ENCODE peak calls at places on chromosomes 7 and 10, in nine cellular contexts. Y, Q, O, N, P, I, K, J and X are unnamed samples.
A peak's percentile ranks its signal among the peaks of the same experiment; 100 is the strongest.

GRCh38 chr10:132619927-132620326 is 82.3 kb downstream of the INPP5A start:
- DNase-seq in Y (no peak), Q (no peak), O (no peak), N (no peak), P (no peak), I (no peak), K (no peak), J (no peak), X (no peak)

GRCh38 chr7:39413866-39414668 is 152.1 kb upstream of the YAE1 start:
- DNase-seq in Y (no peak), Q (peak; percentile 73), O (no peak), N (peak; percentile 32), P (no peak), I (peak; percentile 28), K (no peak), J (no peak), X (no peak)

GRCh38 chr7:1357601-1358271 is 101.5 kb downstream of the MICALL2 start:
- DNase-seq in Y (no peak), Q (peak; percentile 19), O (no peak), N (no peak), P (peak; percentile 24), I (no peak), K (no peak), J (no peak), X (no peak)

GRCh38 chr7:150951181-150951520 is 27.0 kb downstream of the KCNH2 start:
- DNase-seq in Y (no peak), Q (no peak), O (no peak), N (no peak), P (peak; percentile 22), I (no peak), K (no peak), J (no peak), X (no peak)

GRCh38 chr10:12507165-12507870 is 158.0 kb downstream of the CAMK1D start:
- DNase-seq in Y (no peak), Q (no peak), O (no peak), N (peak; percentile 15), P (no peak), I (no peak), K (no peak), J (peak; percentile 16), X (no peak)

GRCh38 chr7:130804156-130804708 is 70.2 kb upstream of the KLF14 start:
- DNase-seq in Y (no peak), Q (peak; percentile 52), O (no peak), N (no peak), P (no peak), I (no peak), K (no peak), J (no peak), X (no peak)

GRCh38 chr7:130982160-130982638 is 248.2 kb upstream of the KLF14 start:
- DNase-seq in Y (no peak), Q (peak; percentile 53), O (no peak), N (no peak), P (no peak), I (no peak), K (no peak), J (no peak), X (no peak)

GRCh38 chr7:896346-897075 is 20.2 kb downstream of the GET4 start:
- DNase-seq in Y (no peak), Q (no peak), O (no peak), N (no peak), P (no peak), I (no peak), K (no peak), J (no peak), X (no peak)

GRCh38 chr7:157411580-157411979 is 74.8 kb downstream of the DNAJB6 start:
- DNase-seq in Y (no peak), Q (no peak), O (no peak), N (no peak), P (peak; percentile 75), I (no peak), K (no peak), J (no peak), X (no peak)

GRCh38 chr7:127251458-127252379 is 1.0 kb downstream of the GRM8 start:
- DNase-seq in Y (no peak), Q (no peak), O (no peak), N (peak; percentile 35), P (no peak), I (peak; percentile 12), K (no peak), J (no peak), X (no peak)

GRCh38 chr10:1968257-1969025 is 231.1 kb upstream of the ADARB2 start:
- DNase-seq in Y (no peak), Q (no peak), O (no peak), N (no peak), P (no peak), I (no peak), K (no peak), J (no peak), X (no peak)

GRCh38 chr10:112000466-112000865 is 183.1 kb downstream of the GPAM start:
- DNase-seq in Y (no peak), Q (no peak), O (no peak), N (no peak), P (no peak), I (no peak), K (no peak), J (peak; percentile 80), X (no peak)

GRCh38 chr7:108026647-108027046 is 23.7 kb upstream of the LAMB1 start:
- DNase-seq in Y (no peak), Q (peak; percentile 43), O (no peak), N (no peak), P (no peak), I (no peak), K (no peak), J (no peak), X (no peak)

GRCh38 chr7:98745722-98746318 is 124.0 kb downstream of the TMEM130 start:
- DNase-seq in Y (peak; percentile 75), Q (peak; percentile 83), O (no peak), N (peak; percentile 76), P (peak; percentile 72), I (peak; percentile 87), K (peak; percentile 65), J (no peak), X (peak; percentile 35)

GRCh38 chr7:159022238-159022993 is 122.3 kb downstream of the VIPR2 start:
- DNase-seq in Y (no peak), Q (peak; percentile 76), O (no peak), N (no peak), P (peak; percentile 26), I (no peak), K (no peak), J (peak; percentile 59), X (peak; percentile 33)

GRCh38 chr7:4850262-4850795 is 11.5 kb downstream of the PAPOLB start:
- DNase-seq in Y (no peak), Q (no peak), O (no peak), N (no peak), P (no peak), I (no peak), K (no peak), J (no peak), X (no peak)

GRCh38 chr7:107047902-107048782 is 3.6 kb downstream of the PRKAR2B start:
- DNase-seq in Y (no peak), Q (no peak), O (no peak), N (no peak), P (no peak), I (no peak), K (no peak), J (no peak), X (no peak)

GRCh38 chr7:149444260-149444659 is 16.6 kb downstream of the ZNF777 start:
- DNase-seq in Y (peak; percentile 18), Q (no peak), O (no peak), N (peak; percentile 3), P (no peak), I (no peak), K (no peak), J (no peak), X (no peak)

GRCh38 chr7:43618073-43618472 is 35.2 kb downstream of the STK17A start:
- DNase-seq in Y (no peak), Q (no peak), O (no peak), N (no peak), P (no peak), I (no peak), K (no peak), J (no peak), X (no peak)

GRCh38 chr10:95506056-95506737 is 55.0 kb downstream of the SORBS1 start:
- DNase-seq in Y (no peak), Q (no peak), O (no peak), N (no peak), P (no peak), I (no peak), K (no peak), J (no peak), X (no peak)
- H3K27ac ChIP-seq in Y (no peak overlapping the region), Q (no peak overlapping the region), O (peak overlapping the region; percentile 89), N (no peak overlapping the region), P (no peak overlapping the region), I (no peak overlapping the region), K (no peak overlapping the region), J (peak overlapping the region; percentile 82), X (peak overlapping the region; percentile 92)

GRCh38 chr10:104732222-104732621 is 91.1 kb downstream of the SORCS3 start:
- DNase-seq in Y (no peak), Q (no peak), O (no peak), N (no peak), P (no peak), I (no peak), K (no peak), J (no peak), X (no peak)
- H3K27ac ChIP-seq in Y (no peak overlapping the region), Q (no peak overlapping the region), O (no peak overlapping the region), N (no peak overlapping the region), P (no peak overlapping the region), I (no peak overlapping the region), K (no peak overlapping the region), J (no peak overlapping the region), X (no peak overlapping the region)

DNA sequence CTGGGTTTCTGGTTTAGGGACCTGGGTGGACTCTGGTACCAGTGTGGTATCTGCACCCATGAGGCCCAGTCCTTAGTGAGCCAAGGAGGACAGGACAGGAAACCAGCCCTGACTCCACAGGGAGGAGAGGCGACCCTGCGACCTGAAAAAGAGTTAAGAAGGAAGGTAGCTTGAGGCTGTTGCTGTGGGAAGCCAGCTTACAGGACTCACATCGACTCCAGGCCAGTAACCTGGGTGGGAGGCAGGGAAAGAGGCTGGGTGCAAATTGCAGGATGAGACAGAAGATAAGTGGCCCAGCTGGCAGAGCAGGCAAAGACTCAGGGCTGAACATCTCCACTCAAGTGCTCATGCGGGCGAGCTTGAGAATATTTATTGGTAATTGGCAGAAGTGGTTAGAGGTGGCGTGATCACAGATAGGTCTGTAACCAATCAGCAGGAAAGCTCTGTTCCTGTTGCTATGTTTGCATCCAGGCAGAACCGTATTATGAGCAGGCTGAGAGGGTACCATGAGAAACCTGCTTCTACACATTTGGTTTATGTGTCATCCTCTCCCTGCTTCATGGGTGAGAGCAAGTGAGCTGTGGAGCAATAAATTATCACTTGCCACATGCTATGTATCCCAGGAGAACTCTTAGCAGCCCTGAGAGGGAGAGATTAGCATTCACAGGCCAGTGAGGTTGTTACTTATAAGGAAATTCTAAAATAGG is 11.0 kb downstream of the TLL2 start:
- DNase-seq in Y (no peak), Q (no peak), O (no peak), N (no peak), P (no peak), I (no peak), K (no peak), J (no peak), X (no peak)
- H3K27ac ChIP-seq in Y (no peak overlapping the region), Q (no peak overlapping the region), O (no peak overlapping the region), N (no peak overlapping the region), P (no peak overlapping the region), I (no peak overlapping the region), K (no peak overlapping the region), J (no peak overlapping the region), X (no peak overlapping the region)

DNA sequence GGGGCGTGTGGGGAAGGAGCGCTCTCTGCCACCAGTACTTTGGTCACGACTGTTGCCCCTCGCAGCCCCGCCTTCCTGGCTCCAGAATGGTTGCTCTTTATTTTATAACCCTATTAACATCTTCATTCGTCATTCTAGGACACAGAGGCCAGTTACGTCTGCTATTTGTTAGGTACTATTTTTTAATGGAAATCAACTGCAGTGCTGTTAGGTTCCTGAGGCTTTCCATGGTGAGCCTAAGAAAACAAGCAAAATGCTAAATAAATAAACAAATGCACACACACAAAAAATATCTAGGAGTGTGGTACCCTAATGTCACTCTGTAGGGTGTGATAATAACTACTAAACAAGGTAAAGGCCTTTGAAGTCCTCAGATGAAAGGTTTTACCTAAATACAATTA is 71.1 kb downstream of the SLC37A3 start:
- DNase-seq in Y (no peak), Q (no peak), O (no peak), N (peak; percentile 80), P (no peak), I (no peak), K (no peak), J (no peak), X (no peak)
- H3K27ac ChIP-seq in Y (no peak overlapping the region), Q (no peak overlapping the region), O (no peak overlapping the region), N (peak overlapping the region; percentile 72), P (no peak overlapping the region), I (no peak overlapping the region), K (no peak overlapping the region), J (no peak overlapping the region), X (no peak overlapping the region)